ENCODE peak calls at places on chromosomes 16 and 17, in six cellular contexts. T is naive thymus-derived CD8-positive, alpha-beta T cell; L is thoracic aorta; H is NCI-H187 treated with DMSO at 0.1 percent for 48 hours; S is GM03348; Y is activated CD4-positive, alpha-beta T cell treated with anti-CD3 and anti-CD28 coated beads, Interleukin-2, amount 50 U/mL, for 1 hour. X is an unnamed sample.

GRCh38 chr16:86761117-86761971 is 183.0 kb downstream of the FOXL1 start:
- DNase-seq in T (no peak), L (peak), H (no peak), S (peak), Y (peak), X (peak)

GRCh38 chr16:13307255-13307654 is 405.9 kb downstream of the SHISA9 start:
- DNase-seq in T (no peak), L (no peak), H (no peak), S (no peak), Y (no peak), X (no peak)

GRCh38 chr17:33234930-33235685 is 58.0 kb downstream of the ASIC2 start:
- DNase-seq in T (no peak), L (peak), H (no peak), S (peak), Y (no peak), X (no peak)

GRCh38 chr16:57525761-57526160 is 10.6 kb downstream of the CCDC102A start:
- DNase-seq in T (no peak), L (no peak), H (no peak), S (no peak), Y (no peak), X (no peak)

GRCh38 chr16:81720973-81721907 is 57.9 kb upstream of the PLCG2 start:
- DNase-seq in T (no peak), L (no peak), H (no peak), S (no peak), Y (no peak), X (no peak)

GRCh38 chr16:20271893-20272292 is 55.4 kb downstream of the GP2 start:
- DNase-seq in T (no peak), L (no peak), H (no peak), S (no peak), Y (no peak), X (no peak)

GRCh38 chr17:75697651-75698291 is 23.5 kb upstream of the ITGB4 start:
- DNase-seq in T (no peak), L (no peak), H (no peak), S (no peak), Y (no peak), X (no peak)

GRCh38 chr17:15213381-15214087 is 51.6 kb downstream of the PMP22 start:
- DNase-seq in T (no peak), L (no peak), H (no peak), S (peak), Y (no peak), X (no peak)

GRCh38 chr17:31269597-31269996 is 27.4 kb downstream of the OMG start:
- DNase-seq in T (no peak), L (no peak), H (no peak), S (peak), Y (no peak), X (no peak)

GRCh38 chr17:79741751-79742588 is 11.2 kb downstream of the ENPP7 start:
- DNase-seq in T (peak), L (no peak), H (no peak), S (peak), Y (peak), X (peak)

GRCh38 chr16:49558451-49558850 is 184.8 kb downstream of the C16orf78 start:
- DNase-seq in T (no peak), L (no peak), H (no peak), S (no peak), Y (no peak), X (no peak)

GRCh38 chr17:33968350-33969044 is 286.6 kb upstream of the CCL2 start:
- DNase-seq in T (no peak), L (no peak), H (no peak), S (no peak), Y (no peak), X (no peak)

GRCh38 chr16:22266546-22266945 is 30.7 kb upstream of the POLR3E start:
- DNase-seq in T (no peak), L (no peak), H (no peak), S (no peak), Y (no peak), X (no peak)

GRCh38 chr16:66441586-66442375 is 14.7 kb downstream of the BEAN1 start:
- DNase-seq in T (no peak), L (no peak), H (no peak), S (peak), Y (no peak), X (no peak)

GRCh38 chr17:40014375-40014980 is 762 bp upstream of the CSF3 start:
- DNase-seq in T (no peak), L (no peak), H (no peak), S (no peak), Y (no peak), X (no peak)

GRCh38 chr17:73103661-73104335 is 11.3 kb upstream of the SLC39A11 start:
- DNase-seq in T (no peak), L (no peak), H (no peak), S (no peak), Y (no peak), X (no peak)

GRCh38 chr17:81455387-81455786 is 57.2 kb downstream of the ACTG1 start:
- DNase-seq in T (no peak), L (no peak), H (no peak), S (no peak), Y (no peak), X (no peak)

GRCh38 chr16:154223-155030 is 2.0 kb downstream of the HBZ start:
- DNase-seq in T (no peak), L (no peak), H (no peak), S (peak), Y (no peak), X (peak)

GRCh38 chr16:4273858-4274291 is 1.1 kb upstream of the TFAP4 start:
- DNase-seq in T (peak), L (no peak), H (no peak), S (peak), Y (peak), X (no peak)

GRCh38 chr17:9817086-9817485 is 4.8 kb downstream of the GSG1L2 start:
- DNase-seq in T (no peak), L (no peak), H (no peak), S (peak), Y (no peak), X (no peak)

GRCh38 chr17:47816111-47816735 is 5.4 kb downstream of the OSBPL7 start:
- DNase-seq in T (no peak), L (no peak), H (no peak), S (no peak), Y (no peak), X (no peak)

GRCh38 chr16:30526137-30526822 is at the start of gene ZNF768:
- DNase-seq in T (no peak), L (no peak), H (no peak), S (peak), Y (peak), X (no peak)

GRCh38 chr17:38733315-38734234 is 3.4 kb downstream of the CISD3 start:
- DNase-seq in T (peak), L (no peak), H (no peak), S (no peak), Y (no peak), X (no peak)

GRCh38 chr17:55830699-55831098 is 79.8 kb downstream of the PCTP start:
- DNase-seq in T (no peak), L (no peak), H (peak), S (no peak), Y (no peak), X (no peak)

GRCh38 chr16:1772362-1772907 is at the start of gene EME2:
- DNase-seq in T (peak), L (no peak), H (no peak), S (peak), Y (peak), X (peak)

GRCh38 chr16:85416267-85417109 is 196.6 kb upstream of the GSE1 start:
- DNase-seq in T (peak), L (no peak), H (no peak), S (peak), Y (peak), X (peak)

GRCh38 chr17:36592711-36593321 is 1.1 kb downstream of the DHRS11 start:
- DNase-seq in T (no peak), L (no peak), H (peak), S (no peak), Y (no peak), X (no peak)

GRCh38 chr17:68509151-68510057 is 2.8 kb upstream of the PRKAR1A start:
- DNase-seq in T (no peak), L (no peak), H (no peak), S (no peak), Y (no peak), X (no peak)

GRCh38 chr17:6536053-6536452 is 20.3 kb downstream of the PITPNM3 start:
- DNase-seq in T (no peak), L (no peak), H (no peak), S (no peak), Y (no peak), X (no peak)

GRCh38 chr16:57265850-57266530 is 18.5 kb downstream of the PLLP start:
- DNase-seq in T (no peak), L (no peak), H (no peak), S (peak), Y (no peak), X (no peak)

GRCh38 chr16:71674229-71674628 is 48.2 kb downstream of the MARVELD3 start:
- DNase-seq in T (no peak), L (no peak), H (no peak), S (peak), Y (no peak), X (no peak)

GRCh38 chr17:39739885-39740356 is 2.2 kb downstream of the GRB7 start:
- DNase-seq in T (no peak), L (no peak), H (no peak), S (no peak), Y (no peak), X (no peak)

GRCh38 chr17:55265434-55266021 is 768 bp downstream of the HLF start:
- DNase-seq in T (no peak), L (no peak), H (no peak), S (peak), Y (peak), X (no peak)

GRCh38 chr16:80233097-80233835 is 307.5 kb upstream of the DYNLRB2 start:
- DNase-seq in T (no peak), L (no peak), H (no peak), S (no peak), Y (no peak), X (no peak)

GRCh38 chr17:82640046-82640445 is 8.2 kb downstream of the WDR45B start:
- DNase-seq in T (no peak), L (no peak), H (no peak), S (no peak), Y (no peak), X (no peak)

GRCh38 chr17:40027614-40028012 is 12.4 kb downstream of the CSF3 start:
- DNase-seq in T (no peak), L (no peak), H (no peak), S (peak), Y (no peak), X (no peak)

X was measured in naive B cell.